ENCODE peak calls at places on chromosomes 4 and X, in nine cellular contexts. N is cardiac muscle cell; M is mesendoderm; H is CD4-positive, alpha-beta memory T cell; F is CD8-positive, alpha-beta T cell; Y is CD4-positive, CD25-positive, alpha-beta regulatory T cell; E is AG10803; I is GM23338; W is mammary epithelial cell. Z is an unnamed sample.

GRCh38 chr4:151992755-151993154 is 231.9 kb upstream of the GATB start:
- DNase-seq in M (peak), Y (no peak), F (no peak), I (peak), H (no peak), W (no peak), N (no peak), E (no peak), Z (no peak)

GRCh38 chrX:40151211-40152172 is 53.7 kb upstream of the BCOR start:
- DNase-seq in E (no peak), H (no peak), F (no peak), M (peak), I (peak), N (peak), W (no peak), Y (no peak), Z (no peak)

GRCh38 chrX:11641368-11641767 is 24.4 kb downstream of the ARHGAP6 start:
- DNase-seq in M (no peak), H (no peak), W (no peak), N (no peak), Y (no peak), F (no peak), I (no peak), E (no peak), Z (no peak)

GRCh38 chr4:148965080-148965479 is 522.9 kb upstream of the NR3C2 start:
- DNase-seq in H (no peak), N (no peak), E (no peak), Y (no peak), M (no peak), F (no peak), W (no peak), I (no peak), Z (no peak)

GRCh38 chr4:186759990-186760389 is 36.3 kb upstream of the FAT1 start:
- DNase-seq in E (no peak), W (no peak), Y (no peak), M (no peak), H (no peak), N (no peak), F (no peak), I (peak), Z (no peak)

GRCh38 chrX:357693-358471 is 28.8 kb downstream of the PPP2R3B start:
- DNase-seq in N (no peak), Y (no peak), M (peak), E (peak), W (no peak), F (peak), H (peak), I (no peak), Z (no peak)

GRCh38 chr4:40990899-40991265 is 223.5 kb downstream of the APBB2 start:
- DNase-seq in F (no peak), H (no peak), E (peak), N (no peak), Y (no peak), M (no peak), W (no peak), I (no peak), Z (no peak)

GRCh38 chr4:188127157-188127874 is 11.9 kb upstream of the TRIML1 start:
- DNase-seq in N (no peak), Y (no peak), F (no peak), W (peak), M (peak), I (no peak), E (peak), H (no peak), Z (no peak)

GRCh38 chr4:70718811-70719604 is 2.8 kb upstream of the RUFY3 start:
- DNase-seq in E (no peak), F (no peak), N (no peak), I (no peak), W (peak), Y (no peak), H (no peak), M (no peak), Z (no peak)

GRCh38 chrX:116667346-116667745 is 204.6 kb upstream of the CT83 start:
- DNase-seq in Y (no peak), M (peak), N (no peak), E (no peak), I (peak), F (no peak), W (no peak), H (no peak), Z (no peak)

GRCh38 chrX:121336831-121337421 is 289.5 kb downstream of the GLUD2 start:
- DNase-seq in W (peak), Y (no peak), I (no peak), H (no peak), F (no peak), E (no peak), N (no peak), M (no peak), Z (no peak)

GRCh38 chrX:40496728-40497127 is 84.0 kb upstream of the ATP6AP2 start:
- DNase-seq in N (no peak), F (no peak), H (no peak), W (no peak), M (peak), I (peak), E (peak), Y (no peak), Z (no peak)

GRCh38 chr4:142585411-142585810 is 260.7 kb downstream of the INPP4B start:
- DNase-seq in F (no peak), N (no peak), Y (no peak), M (no peak), I (no peak), H (no peak), E (peak), W (peak), Z (no peak)

GRCh38 chrX:66021758-66022741 is 17.8 kb downstream of the VSIG4 start:
- DNase-seq in I (no peak), H (no peak), N (no peak), M (no peak), F (no peak), W (no peak), Y (no peak), E (no peak), Z (no peak)

GRCh38 chr4:121776610-121777401 is 11.8 kb upstream of the SMIM43 start:
- DNase-seq in E (peak), W (no peak), M (no peak), H (no peak), F (no peak), N (no peak), Y (no peak), I (no peak), Z (no peak)

GRCh38 chr4:124152130-124152529 is 560.4 kb downstream of the ANKRD50 start:
- DNase-seq in H (no peak), M (no peak), E (peak), N (no peak), Y (no peak), W (no peak), I (no peak), F (no peak), Z (no peak)

GRCh38 chrX:88746925-88747324 is at the start of gene CPXCR1:
- DNase-seq in Y (no peak), W (no peak), F (no peak), E (no peak), I (no peak), N (no peak), M (no peak), H (no peak), Z (no peak)

GRCh38 chr4:184792950-184793555 is 32.7 kb downstream of the ACSL1 start:
- DNase-seq in F (no peak), N (no peak), M (no peak), H (peak), Y (no peak), E (peak), I (no peak), W (peak), Z (no peak)

DNA sequence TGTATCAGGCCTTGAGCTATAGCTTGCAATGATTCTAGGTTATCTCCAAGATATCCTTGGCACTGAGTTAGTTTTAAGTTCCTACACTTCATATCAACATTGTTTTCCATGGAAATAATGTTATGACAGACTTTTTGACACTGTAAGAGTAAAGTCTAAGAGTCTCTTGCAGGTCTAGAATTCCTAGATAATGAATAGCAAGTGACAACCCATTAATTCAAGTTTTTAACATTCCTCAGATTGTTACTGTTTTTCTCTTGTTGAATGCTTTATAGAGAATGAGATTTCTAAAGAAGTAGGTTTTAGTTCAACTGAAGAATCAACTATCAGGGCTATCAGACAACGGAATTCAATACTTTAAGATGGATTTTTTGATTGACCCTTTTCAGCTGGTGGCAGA is 276.1 kb downstream of the PPP3CA start:
- DNase-seq in Y (no peak), E (peak), N (no peak), W (no peak), H (no peak), I (no peak), M (no peak), F (no peak), Z (no peak)
- H3K4me3 ChIP-seq in Y (no peak), E (no peak), N (no peak), W (no peak), H (no peak), I (no peak), M (no peak), F (no peak), Z (no peak)

GRCh38 chr4:528296-528695 is 29.3 kb downstream of the PIGG start:
- DNase-seq in Y (no peak), N (no peak), E (no peak), F (no peak), M (no peak), I (no peak), W (no peak), H (no peak), Z (no peak)
- H3K4me3 ChIP-seq in Y (no peak), N (no peak), E (no peak), F (no peak), M (no peak), I (no peak), W (no peak), H (no peak), Z (no peak)

GRCh38 chrX:25017667-25018247 is 2.0 kb upstream of the ARX start:
- DNase-seq in N (peak), Y (no peak), E (no peak), I (no peak), H (no peak), M (peak), F (no peak), W (no peak), Z (no peak)
- H3K4me3 ChIP-seq in N (no peak), Y (no peak), E (no peak), I (peak), H (no peak), M (no peak), F (no peak), W (peak), Z (no peak)

DNA sequence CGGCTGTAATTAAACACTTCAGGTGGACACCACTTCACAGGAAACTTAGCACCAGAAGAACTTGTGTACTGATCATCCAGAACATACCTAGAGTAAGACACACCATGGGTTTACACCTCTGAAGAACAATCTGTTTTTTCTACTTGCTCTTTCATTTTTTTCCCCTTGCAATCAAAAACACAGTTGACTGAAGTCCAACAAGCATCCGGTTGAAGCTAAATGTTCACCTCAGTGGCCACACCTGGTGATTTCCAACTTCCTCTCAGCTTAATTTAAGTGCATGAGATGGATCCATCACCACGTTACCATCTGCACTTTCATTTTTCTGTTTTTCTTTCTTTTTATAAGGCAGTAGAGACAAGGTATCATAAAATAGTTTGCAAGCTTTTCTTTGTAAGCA is 4.9 kb upstream of the TXK start:
- DNase-seq in F (no peak), W (no peak), M (no peak), N (no peak), H (peak), I (no peak), Y (no peak), E (no peak), Z (no peak)
- H3K4me3 ChIP-seq in F (peak), W (no peak), M (no peak), N (no peak), H (peak), I (no peak), Y (peak), E (no peak), Z (no peak)

GRCh38 chr4:173526034-173526482 is 4.0 kb downstream of the HAND2 start:
- DNase-seq in E (no peak), W (no peak), F (no peak), Y (no peak), N (peak), H (no peak), I (peak), M (peak), Z (no peak)

GRCh38 chr4:173524218-173525117 is 5.6 kb downstream of the HAND2 start:
- DNase-seq in I (peak), F (peak), E (no peak), W (no peak), H (no peak), Y (no peak), M (peak), N (peak), Z (no peak)

GRCh38 chr4:173526724-173527102 is 3.3 kb downstream of the HAND2 start:
- DNase-seq in N (peak), M (no peak), I (peak), E (no peak), H (no peak), F (no peak), Y (no peak), W (no peak), Z (no peak)

GRCh38 chr4:173527103-173527876 is 2.7 kb downstream of the HAND2 start:
- DNase-seq in N (peak), Y (no peak), F (peak), H (no peak), W (no peak), I (peak), E (peak), M (peak), Z (no peak)

GRCh38 chr4:173525118-173526033 is 4.7 kb downstream of the HAND2 start:
- DNase-seq in N (peak), W (no peak), H (no peak), M (peak), F (no peak), Y (no peak), E (no peak), I (peak), Z (no peak)
- H3K4me3 ChIP-seq in N (peak), W (no peak), H (no peak), M (no peak), F (no peak), Y (no peak), E (no peak), I (peak), Z (peak)